ENCODE peak calls at places on chromosomes 3 and 15, in six cellular contexts. X is fibroblast of the aortic adventitia, G is gastrocnemius medialis, I is activated B cell treated with CpG ODN at 0.5 μM for 24 hours, N is omental fat pad, W is mucosa of descending colon. E is an unnamed sample.
A peak's percentile ranks its signal among the peaks of the same experiment; 100 is the strongest.

GRCh38 chr15:25739687-25740121 is 123.4 kb downstream of the ATP10A start:
- DNase-seq in X (peak; percentile 57), G (no peak), I (no peak), N (no peak), W (peak; percentile 26), E (no peak)

GRCh38 chr3:40713795-40714194 is 189.0 kb downstream of the ZNF621 start:
- DNase-seq in X (no peak), G (no peak), I (no peak), N (no peak), W (no peak), E (no peak)

GRCh38 chr3:105883798-105884377 is 15.1 kb upstream of the CBLB start:
- DNase-seq in X (no peak), G (no peak), I (no peak), N (no peak), W (no peak), E (no peak)

GRCh38 chr3:37921025-37921424 is 59.3 kb downstream of the CTDSPL start:
- DNase-seq in X (no peak), G (no peak), I (no peak), N (no peak), W (no peak), E (no peak)

GRCh38 chr15:49521802-49522201 is 98.8 kb downstream of the FGF7 start:
- DNase-seq in X (no peak), G (no peak), I (no peak), N (no peak), W (no peak), E (no peak)

GRCh38 chr15:101723161-101723873 is 956 bp downstream of the TARS3 start:
- DNase-seq in X (peak; percentile 21), G (no peak), I (no peak), N (no peak), W (peak; percentile 43), E (no peak)

GRCh38 chr3:144350125-144350524 is 378.5 kb downstream of the DIPK2A start:
- DNase-seq in X (no peak), G (no peak), I (no peak), N (no peak), W (no peak), E (no peak)

GRCh38 chr3:185959609-185960517 is 22.0 kb upstream of the TRA2B start:
- DNase-seq in X (peak; percentile 89), G (peak; percentile 29), I (no peak), N (no peak), W (peak; percentile 65), E (no peak)

GRCh38 chr3:78633626-78634025 is 1134.2 kb downstream of the ROBO1 start:
- DNase-seq in X (peak; percentile 34), G (no peak), I (no peak), N (no peak), W (no peak), E (no peak)

GRCh38 chr3:39501982-39502837 is 34.7 kb downstream of the MOBP start:
- DNase-seq in X (no peak), G (no peak), I (no peak), N (no peak), W (peak; percentile 41), E (no peak)

GRCh38 chr3:72082121-72082715 is 297.3 kb upstream of the PROK2 start:
- DNase-seq in X (peak; percentile 91), G (no peak), I (no peak), N (no peak), W (peak; percentile 42), E (no peak)

GRCh38 chr3:15097889-15098288 is 1.1 kb downstream of the RBSN start:
- DNase-seq in X (no peak), G (no peak), I (peak; percentile 24), N (no peak), W (no peak), E (peak; percentile 59)

GRCh38 chr3:132256984-132257383 is 60.2 kb upstream of the ACP3 start:
- DNase-seq in X (peak; percentile 62), G (no peak), I (no peak), N (no peak), W (peak; percentile 56), E (no peak)

GRCh38 chr15:76328962-76329361 is 7.6 kb upstream of the ISL2 start:
- DNase-seq in X (peak; percentile 31), G (no peak), I (no peak), N (no peak), W (no peak), E (no peak)

GRCh38 chr3:177491301-177492031 is 294.2 kb upstream of the TBL1XR1 start:
- DNase-seq in X (peak; percentile 51), G (no peak), I (no peak), N (no peak), W (no peak), E (no peak)

GRCh38 chr3:71879089-71879488 is 94.1 kb upstream of the PROK2 start:
- DNase-seq in X (no peak), G (no peak), I (no peak), N (no peak), W (no peak), E (no peak)

GRCh38 chr15:57610130-57610529 is 18.4 kb downstream of the MYZAP start:
- DNase-seq in X (peak; percentile 53), G (no peak), I (no peak), N (no peak), W (peak; percentile 84), E (no peak)

GRCh38 chr3:38031022-38031994 is 1.9 kb upstream of the PLCD1 start:
- DNase-seq in X (peak; percentile 46), G (no peak), I (no peak), N (peak; percentile 51), W (peak; percentile 80), E (no peak)

GRCh38 chr3:135736740-135737139 is 228.8 kb upstream of the PPP2R3A start:
- DNase-seq in X (peak; percentile 40), G (no peak), I (no peak), N (no peak), W (peak; percentile 79), E (no peak)
- TF ChIP-seq CTCF in X (peak; percentile 37), G (no peak), I (no peak), N (no peak), W (no peak), E (no peak)

GRCh38 chr3:122680381-122681293 is at the start of gene PARP14:
- DNase-seq in X (peak; percentile 74), G (peak; percentile 28), I (peak; percentile 57), N (peak; percentile 27), W (peak; percentile 85), E (peak; percentile 68)
- TF ChIP-seq CTCF in X (peak; percentile 23), G (no peak), I (no peak), N (no peak), W (no peak), E (peak; percentile 3)

DNA sequence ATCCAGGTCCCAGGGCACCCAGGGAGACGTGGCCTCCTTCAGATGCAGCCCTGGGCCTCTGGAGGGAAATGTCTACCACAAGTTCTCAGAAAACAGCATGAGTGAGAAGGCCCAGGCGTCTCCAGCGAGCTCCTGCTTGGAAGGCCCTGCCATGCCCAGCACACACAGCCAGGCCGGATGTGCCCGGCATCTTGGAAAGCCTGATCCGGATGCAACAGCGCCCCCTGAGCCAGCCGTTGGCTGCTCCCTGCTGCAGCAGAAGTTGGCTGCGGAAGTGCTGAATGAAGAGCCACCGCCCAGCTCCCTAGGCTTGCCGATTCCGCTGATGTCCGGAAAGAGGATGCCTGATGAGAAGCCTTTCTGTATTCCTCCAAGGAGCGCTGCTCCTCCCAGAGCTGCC is 856 bp downstream of the NPAP1 start:
- DNase-seq in X (no peak), G (no peak), I (no peak), N (no peak), W (no peak), E (no peak)
- TF ChIP-seq CTCF in X (no peak), G (no peak), I (no peak), N (no peak), W (no peak), E (no peak)

DNA sequence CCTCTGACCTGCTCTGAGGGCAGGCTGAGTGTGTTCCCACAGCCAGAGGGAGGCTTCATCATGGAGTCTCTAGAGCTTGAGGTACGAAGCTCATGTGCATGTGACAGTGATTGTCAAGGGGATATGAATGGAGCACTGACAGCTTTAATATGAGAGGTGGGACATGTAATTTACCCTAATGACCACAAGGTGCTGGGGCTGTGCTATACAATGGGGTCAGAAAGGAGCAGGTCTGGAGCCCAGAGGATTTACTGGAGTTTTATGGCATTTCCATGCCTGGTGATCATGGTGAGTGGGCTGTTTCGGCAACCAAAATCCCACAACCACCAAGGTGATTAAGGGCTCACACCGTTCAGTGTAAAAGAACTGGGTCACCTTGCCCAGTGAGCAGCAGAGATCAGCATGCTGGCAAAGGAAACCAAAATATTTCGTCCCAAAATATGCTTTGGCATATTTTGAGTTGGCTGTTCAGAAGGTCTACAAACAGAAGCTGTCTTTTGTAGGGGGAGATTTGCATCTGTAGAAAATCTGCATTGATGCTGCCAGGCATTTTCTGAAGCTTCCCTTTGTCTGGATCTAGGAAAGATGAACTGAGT is 40.1 kb upstream of the RASGRF1 start:
- DNase-seq in X (no peak), G (no peak), I (no peak), N (no peak), W (no peak), E (no peak)
- TF ChIP-seq CTCF in X (no peak), G (no peak), I (no peak), N (no peak), W (no peak), E (no peak)

E was measured in natural killer cell.